ENCODE peak calls at places on chromosomes 6 and 20, in four cellular contexts. L is left ventricle myocardium inferior, F is A549, Y is fibroblast of lung. I is an unnamed sample. For H3K4me1, the result is how much of the 10 kb centered on the place peaks cover.

GRCh38 chr6:63685453-63686379 is 50.1 kb downstream of the PHF3 start:
- DNase-seq in L (no peak), F (no peak), Y (no peak), I (no peak)

GRCh38 chr20:2693996-2694471 is 1.5 kb downstream of the EBF4 start:
- DNase-seq in L (no peak), F (no peak), Y (no peak), I (no peak)

GRCh38 chr6:72048080-72048479 is 161.7 kb downstream of the RIMS1 start:
- DNase-seq in L (no peak), F (no peak), Y (peak), I (no peak)

GRCh38 chr6:72316675-72317380 is 305.0 kb upstream of the KCNQ5 start:
- DNase-seq in L (no peak), F (no peak), Y (no peak), I (no peak)

GRCh38 chr20:56793916-56794315 is 164.8 kb downstream of the TFAP2C start:
- DNase-seq in L (no peak), F (no peak), Y (no peak), I (no peak)

GRCh38 chr20:48139262-48140041 is 354.2 kb upstream of the SULF2 start:
- DNase-seq in L (no peak), F (no peak), Y (peak), I (no peak)

GRCh38 chr6:35094183-35094582 is 47.0 kb downstream of the TCP11 start:
- DNase-seq in L (no peak), F (no peak), Y (no peak), I (no peak)

GRCh38 chr6:16165641-16166040 is 36.8 kb downstream of the MYLIP start:
- DNase-seq in L (no peak), F (no peak), Y (no peak), I (no peak)

GRCh38 chr20:41623625-41624024 is 5.4 kb upstream of the CHD6 start:
- DNase-seq in L (no peak), F (no peak), Y (no peak), I (no peak)

GRCh38 chr6:150573041-150573681 is 26.5 kb upstream of the PLEKHG1 start:
- DNase-seq in L (peak), F (no peak), Y (no peak), I (no peak)

GRCh38 chr6:15912505-15912767 is 216.4 kb upstream of the MYLIP start:
- DNase-seq in L (no peak), F (no peak), Y (no peak), I (no peak)

GRCh38 chr20:62370115-62370806 is 3.1 kb upstream of the LAMA5 start:
- DNase-seq in L (no peak), F (no peak), Y (peak), I (no peak)

GRCh38 chr6:15798856-15799255 is 136.0 kb upstream of the DTNBP1 start:
- DNase-seq in L (no peak), F (no peak), Y (no peak), I (no peak)

GRCh38 chr20:63475209-63475608 is 2.8 kb upstream of the KCNQ2 start:
- DNase-seq in L (no peak), F (no peak), Y (peak), I (no peak)

GRCh38 chr6:157648561-157648960 is 174.5 kb upstream of the SNX9 start:
- DNase-seq in L (no peak), F (no peak), Y (peak), I (no peak)

GRCh38 chr20:8155229-8155628 is 23.2 kb downstream of the PLCB1 start:
- DNase-seq in L (no peak), F (no peak), Y (peak), I (no peak)

GRCh38 chr20:47173596-47174216 is 182.8 kb downstream of the ZMYND8 start:
- DNase-seq in L (no peak), F (no peak), Y (no peak), I (no peak)

GRCh38 chr6:169669889-169670288 is 31.9 kb downstream of the WDR27 start:
- DNase-seq in L (no peak), F (no peak), Y (peak), I (no peak)

GRCh38 chr6:158817298-158818007 is 1.7 kb downstream of the EZR start:
- DNase-seq in L (peak), F (no peak), Y (peak), I (peak)

GRCh38 chr20:34525709-34526416 is 9.6 kb downstream of the DYNLRB1 start:
- DNase-seq in L (peak), F (peak), Y (peak), I (peak)

GRCh38 chr20:53631909-53632662 is 38.4 kb upstream of the ZNF217 start:
- DNase-seq in L (no peak), F (no peak), Y (no peak), I (no peak)

GRCh38 chr20:12171927-12172581 is 254.4 kb downstream of the BTBD3 start:
- DNase-seq in L (no peak), F (no peak), Y (peak), I (no peak)

GRCh38 chr6:92828786-92829185 is 590.6 kb downstream of the EPHA7 start:
- DNase-seq in L (no peak), F (no peak), Y (no peak), I (no peak)

GRCh38 chr6:42406296-42407280 is 45.1 kb downstream of the TRERF1 start:
- DNase-seq in L (no peak), F (no peak), Y (peak), I (peak)

GRCh38 chr20:20731000-20731944 is 18.8 kb upstream of the RALGAPA2 start:
- DNase-seq in L (no peak), F (no peak), Y (peak), I (no peak)

GRCh38 chr20:11849976-11850670 is 67.6 kb upstream of the BTBD3 start:
- DNase-seq in L (no peak), F (no peak), Y (peak), I (no peak)

GRCh38 chr20:59191756-59192532 is 28.3 kb downstream of the ZNF831 start:
- DNase-seq in L (no peak), F (no peak), Y (no peak), I (no peak)

GRCh38 chr6:36523936-36524499 is 23.3 kb downstream of the STK38 start:
- DNase-seq in L (no peak), F (no peak), Y (peak), I (no peak)

GRCh38 chr6:158043586-158044524 is 62.2 kb downstream of the SYNJ2 start:
- DNase-seq in L (peak), F (no peak), Y (no peak), I (no peak)

GRCh38 chr6:165745492-165745891 is 82.5 kb upstream of the PDE10A start:
- DNase-seq in L (no peak), F (no peak), Y (no peak), I (no peak)

GRCh38 chr6:135325624-135326424 is 144.7 kb downstream of the MYB start:
- DNase-seq in L (no peak), F (no peak), Y (no peak), I (no peak)

GRCh38 chr6:139473239-139473701 is 98.8 kb upstream of the CITED2 start:
- DNase-seq in L (no peak), F (no peak), Y (peak), I (no peak)

DNA sequence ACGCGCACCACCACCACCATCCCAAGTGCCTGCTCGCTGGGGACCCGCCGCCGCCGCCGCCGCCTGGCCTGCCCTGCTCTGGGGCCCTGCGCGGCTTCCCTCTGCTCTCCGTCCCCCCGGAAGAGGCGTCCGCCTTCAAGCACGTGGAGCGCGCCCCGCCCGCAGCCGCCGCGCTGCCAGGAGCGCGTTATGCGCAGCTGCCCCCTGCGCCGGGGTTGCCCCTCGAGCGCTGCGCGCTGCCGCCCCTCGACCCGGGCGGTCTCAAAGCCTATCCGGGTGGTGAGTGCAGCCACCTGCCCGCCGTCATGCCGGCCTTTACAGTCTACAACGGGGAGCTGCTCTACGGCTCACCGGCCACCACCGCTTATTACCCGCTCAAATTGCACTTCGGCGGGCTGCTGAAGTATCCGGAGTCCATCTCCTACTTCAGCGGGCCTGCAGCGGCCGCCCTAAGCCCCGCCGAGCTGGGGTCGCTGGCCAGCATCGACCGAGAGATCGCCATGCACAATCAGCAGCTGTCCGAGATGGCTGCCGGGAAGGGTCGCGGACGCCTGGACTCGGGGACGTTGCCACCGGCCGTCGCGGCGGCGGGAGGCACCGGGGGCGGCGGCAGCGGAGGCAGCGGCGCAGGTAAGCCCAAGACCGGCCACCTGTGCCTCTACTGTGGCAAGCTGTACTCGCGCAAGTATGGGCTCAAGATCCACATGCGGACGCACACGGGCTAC is 7.2 kb downstream of the PRDM13 start:
- DNase-seq in L (no peak), F (peak), Y (no peak), I (no peak)
- H3K4me3 ChIP-seq in L (peak), F (peak), Y (no peak), I (peak)

DNA sequence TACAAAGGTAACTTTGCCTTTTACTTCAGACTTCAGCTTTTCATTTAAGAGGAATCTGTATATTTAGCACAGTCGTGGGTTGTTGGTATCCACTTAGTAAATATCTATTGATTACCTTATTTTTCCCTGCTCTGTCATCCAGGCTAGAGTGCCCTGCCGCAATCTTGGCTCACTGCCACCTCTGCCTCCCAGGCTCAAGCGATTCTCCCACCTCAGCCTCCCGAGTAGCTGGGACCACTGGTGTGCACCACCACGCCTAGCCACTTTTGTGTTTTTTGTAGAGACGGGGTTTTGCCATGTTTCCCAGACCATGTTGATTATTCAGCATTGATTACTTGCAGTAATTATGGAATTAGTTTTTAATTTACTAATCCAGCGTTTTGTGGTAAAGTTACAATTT is 41.3 kb downstream of the MACROD2 start:
- DNase-seq in L (no peak), F (no peak), Y (no peak), I (no peak)
- H3K4me1 ChIP-seq in L (under half), F (under half), Y (under half), I (under half)

GRCh38 chr20:50320910-50321796 is 130.5 kb downstream of the CEBPB start:
- DNase-seq in L (peak), F (peak), Y (peak), I (peak)
- TF ChIP-seq CTCF in L (peak), F (no peak), Y (no peak), I (no peak)

GRCh38 chr6:55601120-55601519 is 22.1 kb upstream of the HMGCLL1 start:
- DNase-seq in L (no peak), F (no peak), Y (no peak), I (no peak)
- H3K4me3 ChIP-seq in L (no peak), F (no peak), Y (no peak), I (no peak)

GRCh38 chr6:30743099-30744053 is 889 bp upstream of the FLOT1 start:
- DNase-seq in L (no peak), F (no peak), Y (no peak), I (no peak)

GRCh38 chr6:30742316-30743098 is at the start of gene FLOT1:
- DNase-seq in L (peak), F (peak), Y (peak), I (peak)

GRCh38 chr6:30740993-30741784 is 1.3 kb downstream of the FLOT1 start:
- DNase-seq in L (no peak), F (no peak), Y (no peak), I (no peak)

GRCh38 chr6:30741789-30742315 is 635 bp downstream of the FLOT1 start:
- DNase-seq in L (peak), F (no peak), Y (no peak), I (no peak)

DNA sequence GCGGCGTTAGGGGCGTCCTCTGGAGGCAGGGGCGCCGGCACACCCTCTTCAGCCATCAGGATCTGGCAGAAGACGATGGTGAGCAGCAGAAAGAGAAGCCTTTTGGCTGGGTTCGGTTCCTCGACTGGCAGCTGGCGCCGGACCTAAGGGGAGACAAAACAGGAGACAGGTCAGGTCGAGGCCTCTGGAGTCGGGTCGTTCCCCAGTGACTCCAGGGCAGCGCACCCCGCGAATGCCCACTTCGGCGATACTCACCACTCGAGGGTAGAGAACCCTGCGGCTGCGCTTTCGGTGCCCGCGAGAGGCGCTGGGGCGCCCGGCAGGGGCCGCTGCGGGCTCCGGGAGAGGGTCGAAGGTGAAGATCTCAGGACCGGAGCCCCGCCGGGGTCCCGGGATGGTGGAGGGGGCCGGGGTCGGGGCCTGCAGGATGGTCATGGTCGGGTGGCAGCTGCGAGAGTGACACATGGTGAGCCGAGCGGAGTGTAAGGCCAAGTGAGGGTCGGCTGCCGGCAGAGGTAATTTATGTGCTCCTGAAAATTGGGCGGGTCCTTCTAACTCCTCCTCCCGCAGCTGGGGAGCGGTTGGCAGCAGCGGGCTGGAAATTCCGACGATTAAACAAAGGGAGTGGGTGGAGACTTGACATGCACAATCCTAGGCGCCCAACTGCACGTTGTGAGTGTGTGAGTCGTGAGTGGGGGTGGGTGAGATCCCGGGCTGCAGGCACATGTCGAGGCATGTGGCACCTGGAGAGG is at the start of gene IER3:
- DNase-seq in L (peak), F (no peak), Y (peak), I (peak)
- H3K4me1 ChIP-seq in L (half or more), F (half or more), Y (under half), I (under half)

GRCh38 chr6:11828185-11828897 is 49.7 kb upstream of the ADTRP start:
- DNase-seq in L (no peak), F (no peak), Y (no peak), I (no peak)

GRCh38 chr6:11819486-11819885 is 40.9 kb upstream of the ADTRP start:
- DNase-seq in L (no peak), F (no peak), Y (no peak), I (no peak)

GRCh38 chr6:11824986-11825385 is 46.4 kb upstream of the ADTRP start:
- DNase-seq in L (no peak), F (no peak), Y (peak), I (no peak)

GRCh38 chr6:11826779-11827178 is 48.2 kb upstream of the ADTRP start:
- DNase-seq in L (no peak), F (no peak), Y (no peak), I (no peak)

DNA sequence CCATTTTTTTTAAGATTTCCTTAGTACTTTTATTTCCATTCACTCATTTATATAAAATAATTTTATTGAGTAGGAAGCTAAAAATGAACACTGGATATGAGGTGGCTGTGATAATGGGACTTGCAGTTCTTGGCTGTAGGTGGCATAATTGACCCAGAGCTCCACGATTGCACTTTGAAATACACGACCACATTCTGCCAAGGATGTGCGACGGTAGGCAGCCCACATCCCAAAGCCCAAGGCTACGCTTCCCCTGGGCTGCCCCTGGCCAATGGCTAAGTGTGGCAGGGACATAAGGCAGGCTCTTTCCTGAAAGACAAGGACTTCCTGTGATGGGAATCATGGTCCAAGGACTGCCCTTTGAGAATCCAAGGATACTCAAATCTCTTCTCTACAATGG is 43.7 kb upstream of the ADTRP start:
- DNase-seq in L (no peak), F (no peak), Y (no peak), I (no peak)
- TF ChIP-seq CTCF in L (peak), F (no peak), Y (no peak), I (no peak)

GRCh38 chr6:2877057-2877882 is 25.8 kb downstream of the SERPINB9 start:
- DNase-seq in L (no peak), F (peak), Y (peak), I (no peak)

GRCh38 chr6:2883673-2884072 is 19.4 kb downstream of the SERPINB9 start:
- DNase-seq in L (no peak), F (no peak), Y (no peak), I (no peak)

GRCh38 chr6:2884817-2885216 is 18.3 kb downstream of the SERPINB9 start:
- DNase-seq in L (no peak), F (no peak), Y (no peak), I (no peak)

GRCh38 chr6:2877960-2878359 is 25.1 kb downstream of the SERPINB9 start:
- DNase-seq in L (no peak), F (no peak), Y (no peak), I (no peak)

DNA sequence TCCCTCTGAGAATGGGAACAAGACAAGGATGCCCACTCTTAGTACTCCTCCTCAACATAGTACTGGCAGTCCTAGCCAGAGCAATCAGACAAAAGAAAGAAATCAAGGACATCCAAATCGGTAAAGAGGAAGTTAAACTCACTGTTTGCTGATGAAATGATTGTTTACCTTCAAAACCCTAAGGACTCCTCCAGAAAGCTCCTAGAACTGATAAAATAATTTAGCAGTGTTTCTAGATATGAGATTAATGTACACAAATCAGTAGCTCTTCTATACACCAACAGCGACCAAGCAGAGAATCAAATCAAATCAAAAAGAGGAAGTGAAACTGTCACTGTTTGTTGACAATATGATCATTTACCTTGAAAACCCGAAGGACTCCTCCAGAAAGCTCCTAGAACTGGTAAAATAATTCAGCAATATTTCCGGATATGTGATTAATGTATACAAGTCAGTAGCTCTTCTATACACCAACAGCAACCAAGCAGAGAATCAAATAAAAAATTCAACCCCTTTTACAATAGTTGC is 21.7 kb downstream of the SERPINB9 start:
- DNase-seq in L (no peak), F (no peak), Y (no peak), I (no peak)
- H3K4me3 ChIP-seq in L (no peak), F (no peak), Y (no peak), I (no peak)

GRCh38 chr6:47033029-47033796 is 8.9 kb downstream of the ADGRF1 start:
- DNase-seq in L (no peak), F (no peak), Y (no peak), I (no peak)
- H3K4me1 ChIP-seq in L (under half), F (under half), Y (under half), I (under half)

DNA sequence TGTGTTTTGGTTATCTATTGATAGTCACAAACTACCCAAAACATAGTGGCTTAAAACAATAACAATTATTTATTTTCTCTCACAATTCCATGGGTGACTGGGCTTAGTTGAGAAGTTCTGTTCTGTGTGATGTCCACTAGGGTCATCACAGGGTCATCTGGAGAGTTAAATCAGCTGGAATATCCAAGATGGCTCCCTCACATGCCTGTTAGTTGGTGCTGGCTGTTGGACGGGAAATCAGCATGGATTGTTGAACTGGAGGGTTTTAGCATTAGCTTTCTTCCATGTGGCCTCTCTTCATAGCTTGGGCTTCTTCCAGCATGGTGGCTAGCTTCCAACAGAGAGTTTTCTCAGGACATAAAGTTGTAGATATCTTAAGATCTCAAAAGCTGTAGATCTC is 19.5 kb downstream of the MARCKS start:
- DNase-seq in L (no peak), F (no peak), Y (no peak), I (no peak)
- TF ChIP-seq CTCF in L (no peak), F (no peak), Y (no peak), I (no peak)

GRCh38 chr6:20877008-20877937 is 343.0 kb downstream of the CDKAL1 start:
- DNase-seq in L (no peak), F (peak), Y (peak), I (no peak)
- H3K4me3 ChIP-seq in L (no peak), F (no peak), Y (no peak), I (no peak)